ENCODE peak calls at places on chromosome 22, in six cellular contexts. K is GM10248, H is GM20000, N is transverse colon, C is psoas muscle, E is endothelial cell. P is an unnamed sample.

GRCh38 chr22:32615874-32616564 is 141.4 kb downstream of the FBXO7 start:
- DNase-seq in K (no peak), H (no peak), N (no peak), C (no peak), E (no peak), P (no peak)

GRCh38 chr22:39883057-39883456 is 10.5 kb downstream of the ENTHD1 start:
- DNase-seq in K (no peak), H (no peak), N (no peak), C (no peak), E (no peak), P (no peak)

GRCh38 chr22:45450931-45451651 is 37.6 kb downstream of the RIBC2 start:
- DNase-seq in K (no peak), H (no peak), N (no peak), C (peak), E (no peak), P (no peak)

GRCh38 chr22:46609724-46610161 is 10.4 kb upstream of the GRAMD4 start:
- DNase-seq in K (no peak), H (no peak), N (no peak), C (no peak), E (no peak), P (no peak)

GRCh38 chr22:35072939-35073338 is 7.0 kb downstream of the ISX start:
- DNase-seq in K (no peak), H (no peak), N (no peak), C (no peak), E (no peak), P (no peak)

GRCh38 chr22:45376703-45377102 is 36.7 kb downstream of the SMC1B start:
- DNase-seq in K (no peak), H (no peak), N (peak), C (peak), E (no peak), P (no peak)

GRCh38 chr22:23922921-23923320 is 28.7 kb downstream of the MIF start:
- DNase-seq in K (no peak), H (no peak), N (no peak), C (no peak), E (no peak), P (no peak)

GRCh38 chr22:32911526-32911925 is 110.0 kb downstream of the TIMP3 start:
- DNase-seq in K (no peak), H (no peak), N (no peak), C (no peak), E (no peak), P (no peak)

GRCh38 chr22:26648011-26648497 is 9.3 kb upstream of the MIAT start:
- DNase-seq in K (no peak), H (no peak), N (peak), C (no peak), E (no peak), P (no peak)

GRCh38 chr22:43398246-43398645 is 13.6 kb upstream of the MPPED1 start:
- DNase-seq in K (no peak), H (no peak), N (no peak), C (no peak), E (no peak), P (no peak)

GRCh38 chr22:46178755-46179505 is 28.6 kb downstream of the PPARA start:
- DNase-seq in K (no peak), H (no peak), N (no peak), C (no peak), E (no peak), P (no peak)

GRCh38 chr22:23278883-23279675 is 98.8 kb downstream of the BCR start:
- DNase-seq in K (no peak), H (no peak), N (peak), C (no peak), E (no peak), P (no peak)

GRCh38 chr22:50272103-50272782 is 2.1 kb upstream of the MAPK11 start:
- DNase-seq in K (no peak), H (no peak), N (no peak), C (no peak), E (no peak), P (no peak)

DNA sequence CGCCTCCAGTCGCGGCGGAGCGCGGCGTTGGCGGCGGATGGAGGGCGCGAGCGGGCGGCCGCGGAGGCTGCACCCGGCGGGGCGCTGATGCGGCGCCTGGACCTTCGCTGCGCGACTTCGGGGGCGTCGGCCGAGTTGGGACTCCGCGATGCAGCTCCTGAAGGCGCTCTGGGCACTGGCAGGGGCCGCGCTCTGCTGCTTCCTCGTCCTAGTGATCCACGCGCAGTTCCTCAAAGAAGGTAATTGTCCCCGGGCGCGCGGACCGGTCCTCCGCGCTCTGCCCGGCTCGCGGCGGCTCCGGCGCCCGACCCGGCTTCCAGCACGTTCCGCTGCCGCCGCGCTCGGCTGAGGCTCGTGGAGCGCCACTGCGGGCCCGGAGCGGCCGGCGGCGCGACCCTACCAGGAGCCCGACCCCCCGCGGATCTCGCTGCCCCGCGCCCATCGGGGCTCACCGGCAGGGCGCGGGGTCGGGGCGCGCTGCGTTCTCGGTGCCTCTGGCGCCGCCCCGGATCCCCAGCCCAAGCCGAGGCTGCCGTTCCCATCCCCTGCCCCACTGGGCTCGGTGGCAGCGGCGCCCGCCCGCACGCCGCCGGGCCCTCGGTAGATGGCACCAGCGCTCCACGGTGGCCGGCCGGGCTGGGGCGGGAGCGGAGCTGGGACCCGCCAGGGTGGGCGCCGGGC is 1251.2 kb downstream of the BRD1 start:
- DNase-seq in K (no peak), H (peak), N (no peak), C (no peak), E (peak), P (no peak)
- TF ChIP-seq CTCF in K (no peak), H (no peak), N (no peak), C (peak), E (no peak), P (peak)

GRCh38 chr22:28920757-28921584 is 37.6 kb downstream of the ZNRF3 start:
- DNase-seq in K (peak), H (no peak), N (no peak), C (no peak), E (no peak), P (no peak)

GRCh38 chr22:28921585-28921879 is 38.2 kb downstream of the ZNRF3 start:
- DNase-seq in K (no peak), H (no peak), N (no peak), C (no peak), E (no peak), P (no peak)

GRCh38 chr22:28922540-28923244 is 39.3 kb downstream of the ZNRF3 start:
- DNase-seq in K (no peak), H (no peak), N (no peak), C (no peak), E (no peak), P (no peak)

GRCh38 chr22:28915969-28916368 is 32.6 kb downstream of the ZNRF3 start:
- DNase-seq in K (no peak), H (no peak), N (no peak), C (no peak), E (no peak), P (no peak)

DNA sequence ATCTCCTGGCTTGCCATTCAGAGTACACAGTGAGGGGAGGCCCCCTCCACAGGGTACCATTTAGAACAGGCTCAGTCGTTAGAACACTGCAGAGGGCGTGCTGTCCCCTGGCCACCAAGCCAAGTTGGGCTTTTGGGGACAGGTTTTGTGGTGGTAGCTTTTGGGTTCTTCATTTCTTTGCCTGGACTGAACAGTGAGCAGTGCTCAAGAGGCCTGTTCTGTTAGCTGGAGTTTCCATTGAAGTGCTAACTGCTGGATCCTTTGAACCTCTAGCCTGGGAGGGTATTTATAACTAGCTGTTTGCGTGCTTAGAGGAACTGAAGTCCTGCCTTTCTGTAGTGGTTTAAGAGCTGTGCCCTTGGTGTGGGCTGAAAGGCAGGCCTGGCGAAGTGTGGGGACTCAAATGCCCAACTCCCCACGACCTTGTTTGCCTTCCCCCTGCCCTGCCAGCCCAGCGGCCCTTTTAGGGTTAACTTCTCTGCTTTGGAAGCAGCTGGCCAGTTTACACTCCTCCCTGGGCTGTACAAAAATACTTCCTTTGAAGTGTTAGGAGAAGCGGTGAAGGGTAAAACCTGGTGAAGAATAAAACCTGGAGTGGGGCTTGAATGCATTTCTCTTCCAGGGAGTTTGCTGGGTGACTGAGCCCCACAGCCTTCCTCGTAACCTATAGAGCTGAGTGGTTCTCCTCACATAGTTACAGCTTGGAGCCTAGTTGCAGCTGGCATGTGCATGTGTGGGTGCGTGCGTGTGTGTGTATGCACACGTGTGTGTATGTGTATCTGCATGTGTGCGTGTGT is 34.6 kb downstream of the ZNRF3 start:
- DNase-seq in K (no peak), H (no peak), N (peak), C (no peak), E (peak), P (no peak)
- TF ChIP-seq CTCF in K (no peak), H (no peak), N (no peak), C (no peak), E (no peak), P (no peak)

DNA sequence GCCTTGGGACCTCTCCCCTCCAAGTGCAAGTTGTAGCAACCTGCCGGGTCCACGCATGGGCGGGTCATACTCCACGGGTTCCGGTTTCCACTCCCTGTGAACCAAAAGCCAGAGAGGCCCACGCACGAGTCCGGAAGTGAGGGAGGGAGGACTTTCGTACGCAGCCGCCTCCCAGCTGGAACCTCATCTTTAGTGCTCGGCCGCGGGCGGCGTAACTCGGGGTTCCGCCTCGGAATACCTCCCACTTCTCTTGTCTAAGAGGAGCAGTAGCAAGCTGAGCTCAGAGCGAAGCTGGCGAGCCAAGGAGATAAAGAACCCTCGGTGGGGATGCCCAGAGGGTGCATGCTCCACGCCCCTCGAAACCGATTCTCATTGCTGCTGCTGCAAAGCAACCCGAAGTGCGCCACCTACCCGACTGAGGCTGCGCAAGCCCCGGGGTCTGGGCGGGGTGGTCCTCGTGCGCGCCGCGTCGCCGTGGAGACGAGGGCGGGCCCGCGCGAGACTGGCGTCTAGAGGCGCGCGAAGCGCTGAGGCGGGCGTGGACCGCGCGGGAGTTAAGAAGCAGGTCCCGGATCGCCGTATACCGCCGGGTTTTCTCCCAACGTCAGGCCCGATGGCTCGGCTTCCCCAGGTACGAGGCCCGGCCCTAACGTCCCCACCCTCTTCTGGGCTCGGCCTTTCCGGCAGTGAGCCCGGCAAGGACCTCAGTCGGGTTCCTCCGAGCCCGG is at the start of gene SFI1:
- DNase-seq in K (peak), H (peak), N (peak), C (peak), E (peak), P (peak)
- TF ChIP-seq CTCF in K (peak), H (no peak), N (peak), C (peak), E (no peak), P (peak)

GRCh38 chr22:36985490-36985889 is 33.8 kb downstream of the TST start:
- DNase-seq in K (no peak), H (no peak), N (no peak), C (no peak), E (no peak), P (no peak)

GRCh38 chr22:36988075-36988474 is 31.2 kb downstream of the TST start:
- DNase-seq in K (no peak), H (no peak), N (no peak), C (no peak), E (no peak), P (no peak)

GRCh38 chr22:36986242-36986821 is 32.9 kb downstream of the TST start:
- DNase-seq in K (no peak), H (no peak), N (peak), C (no peak), E (peak), P (no peak)

DNA sequence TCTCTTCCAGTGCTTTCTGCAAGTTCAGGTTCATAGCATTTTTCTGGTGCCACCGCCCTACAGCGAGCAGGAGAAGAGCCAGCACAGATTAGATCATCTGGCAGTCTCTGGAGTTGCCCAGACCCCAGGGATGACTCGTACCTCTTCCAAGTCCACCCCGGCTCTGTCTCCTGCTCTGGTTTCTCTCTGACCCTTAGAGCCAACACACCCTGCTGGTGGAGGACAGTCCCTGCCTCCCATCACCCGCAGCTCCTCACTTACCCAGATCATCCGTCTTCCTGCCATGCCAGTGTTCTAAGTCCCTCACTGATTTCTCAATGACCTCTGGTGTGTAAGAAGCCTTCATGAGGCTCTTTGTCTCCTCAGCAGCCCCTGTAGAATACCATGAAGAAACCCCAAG is 28.0 kb downstream of the TST start:
- DNase-seq in K (no peak), H (no peak), N (no peak), C (no peak), E (no peak), P (no peak)
- TF ChIP-seq CTCF in K (no peak), H (no peak), N (no peak), C (no peak), E (no peak), P (no peak)

GRCh38 chr22:36846271-36846670 is 14.5 kb upstream of the NCF4 start:
- DNase-seq in K (no peak), H (no peak), N (no peak), C (no peak), E (no peak), P (no peak)
- TF ChIP-seq CTCF in K (no peak), H (no peak), N (no peak), C (no peak), E (no peak), P (no peak)

GRCh38 chr22:19035474-19036228 is 86.6 kb downstream of the DGCR2 start:
- DNase-seq in K (no peak), H (no peak), N (no peak), C (no peak), E (no peak), P (no peak)
- TF ChIP-seq CTCF in K (no peak), H (no peak), N (no peak), C (no peak), E (no peak), P (peak)

DNA sequence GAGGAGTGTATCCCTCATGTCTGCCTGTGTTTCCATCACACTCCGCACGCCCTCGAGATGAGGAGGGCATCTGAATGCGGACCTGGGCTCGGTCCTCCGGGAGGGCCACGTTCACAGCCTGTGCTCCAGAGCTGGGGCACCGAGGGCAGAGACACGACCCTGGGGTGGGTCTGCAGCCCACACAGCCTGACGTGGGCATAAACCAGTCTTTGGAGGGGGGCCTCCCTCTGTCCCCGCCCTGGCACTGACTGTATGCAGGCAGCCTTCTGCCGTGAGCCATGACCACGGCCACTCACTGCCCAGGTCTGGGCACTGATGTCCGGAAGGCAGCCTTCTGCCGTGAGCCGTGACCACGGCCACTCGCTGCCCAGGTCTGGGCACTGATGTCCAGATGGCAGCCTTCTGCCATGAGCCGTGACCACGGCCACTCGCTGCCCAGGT is 1425.1 kb downstream of the BRD1 start:
- DNase-seq in K (no peak), H (no peak), N (no peak), C (no peak), E (no peak), P (no peak)
- TF ChIP-seq CTCF in K (no peak), H (no peak), N (no peak), C (no peak), E (no peak), P (no peak)